ENCODE peak calls at places on chromosome 17, in four cellular contexts. S is uterus, G is T-helper 1 cell, K is NCI-H774. Q is an unnamed sample.

GRCh38 chr17:78168906-78169793 is 769 bp downstream of the SYNGR2 start:
- DNase-seq in G (peak), K (no peak), S (peak), Q (no peak)

GRCh38 chr17:77420476-77420803 is 279.7 kb downstream of the SEC14L1 start:
- DNase-seq in S (no peak), G (no peak), K (no peak), Q (no peak)

GRCh38 chr17:30589431-30589830 is 112.2 kb downstream of the GOSR1 start:
- DNase-seq in S (no peak), K (no peak), G (no peak), Q (no peak)

GRCh38 chr17:62629556-62630364 is 2.3 kb downstream of the MRC2 start:
- DNase-seq in S (no peak), G (no peak), K (no peak), Q (no peak)

GRCh38 chr17:15651583-15652110 is 32.1 kb upstream of the FBXW10B start:
- DNase-seq in K (peak), S (peak), G (no peak), Q (peak)

GRCh38 chr17:48985436-48986245 is 11.5 kb upstream of the IGF2BP1 start:
- DNase-seq in K (no peak), S (no peak), G (no peak), Q (no peak)

GRCh38 chr17:14428640-14429029 is 127.8 kb downstream of the HS3ST3B1 start:
- DNase-seq in K (no peak), S (no peak), G (no peak), Q (no peak)

GRCh38 chr17:75832164-75832651 is 12.0 kb downstream of the UNC13D start:
- DNase-seq in G (no peak), K (no peak), S (peak), Q (no peak)

GRCh38 chr17:4579678-4580077 is 4.7 kb upstream of the SMTNL2 start:
- DNase-seq in S (no peak), G (no peak), K (no peak), Q (no peak)

GRCh38 chr17:74474043-74474792 is 7.8 kb downstream of the CD300A start:
- DNase-seq in G (no peak), K (no peak), S (no peak), Q (no peak)

GRCh38 chr17:72421128-72422092 is 300.6 kb downstream of the SOX9 start:
- DNase-seq in S (no peak), K (no peak), G (no peak), Q (peak)

GRCh38 chr17:82876149-82876548 is 36.3 kb upstream of the ZNF750 start:
- DNase-seq in S (peak), G (no peak), K (no peak), Q (no peak)

GRCh38 chr17:40035162-40035559 is 19.0 kb downstream of the MED24 start:
- DNase-seq in S (no peak), K (peak), G (no peak), Q (no peak)

GRCh38 chr17:10616502-10617119 is 40.5 kb downstream of the MYH3 start:
- DNase-seq in G (peak), K (peak), S (peak), Q (peak)

GRCh38 chr17:32503251-32504165 is 16.7 kb downstream of the CDK5R1 start:
- DNase-seq in K (no peak), G (no peak), S (no peak), Q (no peak)

GRCh38 chr17:21039839-21040575 is 2.8 kb downstream of the USP22 start:
- DNase-seq in K (no peak), S (no peak), G (no peak), Q (no peak)

GRCh38 chr17:18980682-18981384 is 23.7 kb downstream of the FAM83G start:
- DNase-seq in S (no peak), G (no peak), K (no peak), Q (no peak)

Q was measured in fibroblast of the conjunctiva.